ENCODE peak calls at places on chromosomes 12 and 14, in six cellular contexts. One of them, this sample, is unnamed.
A peak's percentile ranks its signal among the peaks of the same experiment; 100 is the strongest.

GRCh38 chr12:41019461-41019860 is 168.7 kb upstream of the PDZRN4 start:
- DNase-seq in mucosa of descending colon: no peak
- DNase-seq in gastrocnemius medialis: no peak
- DNase-seq in CD4-positive, alpha-beta memory T cell: no peak
- DNase-seq in fibroblast of mammary gland: no peak
- DNase-seq in stimulated activated effector memory CD8-positive, alpha-beta T cell treated with anti-CD3 and anti-CD28 coated beads, Interleukin-12 subunit alpha, Interleukin-12 subunit beta, amount 100 ng/mL, for 72 hours: no peak
- DNase-seq in this sample: no peak

GRCh38 chr14:57559561-57559960 is 65.9 kb upstream of the CCDC198 start:
- DNase-seq in CD4-positive, alpha-beta memory T cell: no peak
- DNase-seq in fibroblast of mammary gland: no peak
- DNase-seq in mucosa of descending colon: no peak
- DNase-seq in gastrocnemius medialis: no peak
- DNase-seq in stimulated activated effector memory CD8-positive, alpha-beta T cell treated with anti-CD3 and anti-CD28 coated beads, Interleukin-12 subunit alpha, Interleukin-12 subunit beta, amount 100 ng/mL, for 72 hours: no peak
- DNase-seq in this sample: no peak

GRCh38 chr12:76226397-76226796 is 121.8 kb downstream of the BBS10 start:
- DNase-seq in gastrocnemius medialis: no peak
- DNase-seq in stimulated activated effector memory CD8-positive, alpha-beta T cell treated with anti-CD3 and anti-CD28 coated beads, Interleukin-12 subunit alpha, Interleukin-12 subunit beta, amount 100 ng/mL, for 72 hours: no peak
- DNase-seq in CD4-positive, alpha-beta memory T cell: no peak
- DNase-seq in mucosa of descending colon: no peak
- DNase-seq in fibroblast of mammary gland: peak; percentile 49
- DNase-seq in this sample: no peak

GRCh38 chr12:12839886-12840285 is 26.7 kb downstream of the DDX47 start:
- DNase-seq in mucosa of descending colon: peak; percentile 90
- DNase-seq in fibroblast of mammary gland: peak; percentile 87
- DNase-seq in CD4-positive, alpha-beta memory T cell: no peak
- DNase-seq in gastrocnemius medialis: no peak
- DNase-seq in stimulated activated effector memory CD8-positive, alpha-beta T cell treated with anti-CD3 and anti-CD28 coated beads, Interleukin-12 subunit alpha, Interleukin-12 subunit beta, amount 100 ng/mL, for 72 hours: no peak
- DNase-seq in this sample: no peak

GRCh38 chr12:47085815-47086252 is 6.1 kb upstream of the AMIGO2 start:
- DNase-seq in mucosa of descending colon: peak; percentile 31
- DNase-seq in gastrocnemius medialis: no peak
- DNase-seq in CD4-positive, alpha-beta memory T cell: peak; percentile 44
- DNase-seq in stimulated activated effector memory CD8-positive, alpha-beta T cell treated with anti-CD3 and anti-CD28 coated beads, Interleukin-12 subunit alpha, Interleukin-12 subunit beta, amount 100 ng/mL, for 72 hours: no peak
- DNase-seq in fibroblast of mammary gland: peak; percentile 51
- DNase-seq in this sample: no peak

GRCh38 chr12:77847665-77848431 is 17.2 kb downstream of the NAV3 start:
- DNase-seq in stimulated activated effector memory CD8-positive, alpha-beta T cell treated with anti-CD3 and anti-CD28 coated beads, Interleukin-12 subunit alpha, Interleukin-12 subunit beta, amount 100 ng/mL, for 72 hours: no peak
- DNase-seq in mucosa of descending colon: no peak
- DNase-seq in gastrocnemius medialis: no peak
- DNase-seq in CD4-positive, alpha-beta memory T cell: no peak
- DNase-seq in fibroblast of mammary gland: peak; percentile 93
- DNase-seq in this sample: peak; percentile 81

GRCh38 chr12:76719171-76719631 is 44.7 kb upstream of the ZDHHC17 start:
- DNase-seq in gastrocnemius medialis: no peak
- DNase-seq in stimulated activated effector memory CD8-positive, alpha-beta T cell treated with anti-CD3 and anti-CD28 coated beads, Interleukin-12 subunit alpha, Interleukin-12 subunit beta, amount 100 ng/mL, for 72 hours: no peak
- DNase-seq in mucosa of descending colon: no peak
- DNase-seq in fibroblast of mammary gland: peak; percentile 12
- DNase-seq in CD4-positive, alpha-beta memory T cell: no peak
- DNase-seq in this sample: no peak

GRCh38 chr12:77104792-77105191 is 39.4 kb upstream of the E2F7 start:
- DNase-seq in stimulated activated effector memory CD8-positive, alpha-beta T cell treated with anti-CD3 and anti-CD28 coated beads, Interleukin-12 subunit alpha, Interleukin-12 subunit beta, amount 100 ng/mL, for 72 hours: no peak
- DNase-seq in fibroblast of mammary gland: peak; percentile 61
- DNase-seq in CD4-positive, alpha-beta memory T cell: no peak
- DNase-seq in gastrocnemius medialis: no peak
- DNase-seq in mucosa of descending colon: no peak
- DNase-seq in this sample: no peak

GRCh38 chr12:123478762-123479161 is 20.8 kb downstream of the SNRNP35 start:
- DNase-seq in CD4-positive, alpha-beta memory T cell: no peak
- DNase-seq in gastrocnemius medialis: peak; percentile 95
- DNase-seq in stimulated activated effector memory CD8-positive, alpha-beta T cell treated with anti-CD3 and anti-CD28 coated beads, Interleukin-12 subunit alpha, Interleukin-12 subunit beta, amount 100 ng/mL, for 72 hours: no peak
- DNase-seq in fibroblast of mammary gland: peak; percentile 24
- DNase-seq in mucosa of descending colon: no peak
- DNase-seq in this sample: no peak

GRCh38 chr14:89936654-89937185 is 17.8 kb downstream of the EFCAB11 start:
- DNase-seq in mucosa of descending colon: no peak
- DNase-seq in fibroblast of mammary gland: no peak
- DNase-seq in CD4-positive, alpha-beta memory T cell: no peak
- DNase-seq in gastrocnemius medialis: no peak
- DNase-seq in stimulated activated effector memory CD8-positive, alpha-beta T cell treated with anti-CD3 and anti-CD28 coated beads, Interleukin-12 subunit alpha, Interleukin-12 subunit beta, amount 100 ng/mL, for 72 hours: no peak
- DNase-seq in this sample: no peak

GRCh38 chr12:49976547-49976946 is 3.8 kb downstream of the AQP6 start:
- DNase-seq in stimulated activated effector memory CD8-positive, alpha-beta T cell treated with anti-CD3 and anti-CD28 coated beads, Interleukin-12 subunit alpha, Interleukin-12 subunit beta, amount 100 ng/mL, for 72 hours: no peak
- DNase-seq in fibroblast of mammary gland: no peak
- DNase-seq in gastrocnemius medialis: no peak
- DNase-seq in mucosa of descending colon: no peak
- DNase-seq in CD4-positive, alpha-beta memory T cell: no peak
- DNase-seq in this sample: no peak

GRCh38 chr12:60830381-60830780 is 1234.6 kb downstream of the SLC16A7 start:
- DNase-seq in fibroblast of mammary gland: peak; percentile 28
- DNase-seq in gastrocnemius medialis: no peak
- DNase-seq in stimulated activated effector memory CD8-positive, alpha-beta T cell treated with anti-CD3 and anti-CD28 coated beads, Interleukin-12 subunit alpha, Interleukin-12 subunit beta, amount 100 ng/mL, for 72 hours: no peak
- DNase-seq in CD4-positive, alpha-beta memory T cell: no peak
- DNase-seq in mucosa of descending colon: no peak
- DNase-seq in this sample: no peak

GRCh38 chr14:88256997-88257755 is 65.9 kb downstream of the KCNK10 start:
- DNase-seq in gastrocnemius medialis: no peak
- DNase-seq in mucosa of descending colon: no peak
- DNase-seq in CD4-positive, alpha-beta memory T cell: no peak
- DNase-seq in fibroblast of mammary gland: no peak
- DNase-seq in stimulated activated effector memory CD8-positive, alpha-beta T cell treated with anti-CD3 and anti-CD28 coated beads, Interleukin-12 subunit alpha, Interleukin-12 subunit beta, amount 100 ng/mL, for 72 hours: no peak
- DNase-seq in this sample: no peak

GRCh38 chr14:105629886-105630215 is 103.5 kb downstream of the TMEM121 start:
- DNase-seq in gastrocnemius medialis: no peak
- DNase-seq in CD4-positive, alpha-beta memory T cell: no peak
- DNase-seq in mucosa of descending colon: no peak
- DNase-seq in fibroblast of mammary gland: no peak
- DNase-seq in stimulated activated effector memory CD8-positive, alpha-beta T cell treated with anti-CD3 and anti-CD28 coated beads, Interleukin-12 subunit alpha, Interleukin-12 subunit beta, amount 100 ng/mL, for 72 hours: no peak
- DNase-seq in this sample: no peak

GRCh38 chr12:20722142-20722541 is 27.0 kb downstream of the SLCO1C1 start:
- DNase-seq in gastrocnemius medialis: no peak
- DNase-seq in CD4-positive, alpha-beta memory T cell: no peak
- DNase-seq in fibroblast of mammary gland: no peak
- DNase-seq in stimulated activated effector memory CD8-positive, alpha-beta T cell treated with anti-CD3 and anti-CD28 coated beads, Interleukin-12 subunit alpha, Interleukin-12 subunit beta, amount 100 ng/mL, for 72 hours: no peak
- DNase-seq in mucosa of descending colon: peak; percentile 34
- DNase-seq in this sample: no peak

GRCh38 chr12:51913071-51914033 is 6.0 kb downstream of the ACVRL1 start:
- DNase-seq in mucosa of descending colon: no peak
- DNase-seq in CD4-positive, alpha-beta memory T cell: no peak
- DNase-seq in gastrocnemius medialis: no peak
- DNase-seq in stimulated activated effector memory CD8-positive, alpha-beta T cell treated with anti-CD3 and anti-CD28 coated beads, Interleukin-12 subunit alpha, Interleukin-12 subunit beta, amount 100 ng/mL, for 72 hours: no peak
- DNase-seq in fibroblast of mammary gland: no peak
- DNase-seq in this sample: no peak

This sample was measured in AG04449.